ENCODE peak calls at places on chromosomes 16 and 17, in five cellular contexts. One of them, this sample, is unnamed.
A peak's percentile ranks its signal among the peaks of the same experiment; 100 is the strongest.

GRCh38 chr16:81005644-81006471 is 827 bp downstream of the CMC2 start:
- DNase-seq in heart right ventricle: no peak
- DNase-seq in PC-3: peak; percentile 41
- DNase-seq in mesenchymal stem cell: peak; percentile 41
- DNase-seq in IMR-90: peak; percentile 23
- DNase-seq in this sample: peak; percentile 78

GRCh38 chr17:58289869-58290268 is 9.1 kb upstream of the MPO start:
- DNase-seq in heart right ventricle: no peak
- DNase-seq in IMR-90: no peak
- DNase-seq in PC-3: peak; percentile 75
- DNase-seq in mesenchymal stem cell: no peak
- DNase-seq in this sample: peak; percentile 7

GRCh38 chr17:16652847-16653366 is 743 bp downstream of the ZNF624 start:
- DNase-seq in PC-3: peak; percentile 48
- DNase-seq in mesenchymal stem cell: peak; percentile 14
- DNase-seq in IMR-90: no peak
- DNase-seq in heart right ventricle: no peak
- DNase-seq in this sample: no peak

GRCh38 chr16:983044-984030 is 1.8 kb downstream of the SOX8 start:
- DNase-seq in heart right ventricle: no peak
- DNase-seq in mesenchymal stem cell: no peak
- DNase-seq in IMR-90: no peak
- DNase-seq in PC-3: no peak
- DNase-seq in this sample: no peak

GRCh38 chr17:31573861-31574260 is 182.4 kb downstream of the RAB11FIP4 start:
- DNase-seq in mesenchymal stem cell: no peak
- DNase-seq in PC-3: no peak
- DNase-seq in IMR-90: no peak
- DNase-seq in heart right ventricle: no peak
- DNase-seq in this sample: no peak

GRCh38 chr17:75755990-75756389 is 9.0 kb downstream of the GALK1 start:
- DNase-seq in PC-3: no peak
- DNase-seq in heart right ventricle: no peak
- DNase-seq in IMR-90: no peak
- DNase-seq in mesenchymal stem cell: no peak
- DNase-seq in this sample: no peak

GRCh38 chr17:37841232-37841631 is 83.0 kb upstream of the TBC1D3K start:
- DNase-seq in PC-3: no peak
- DNase-seq in IMR-90: no peak
- DNase-seq in heart right ventricle: no peak
- DNase-seq in mesenchymal stem cell: no peak
- DNase-seq in this sample: no peak

GRCh38 chr17:68326681-68327080 is 35.4 kb downstream of the ARSG start:
- DNase-seq in PC-3: no peak
- DNase-seq in mesenchymal stem cell: peak; percentile 44
- DNase-seq in IMR-90: peak; percentile 21
- DNase-seq in heart right ventricle: no peak
- DNase-seq in this sample: no peak

GRCh38 chr16:57045694-57046381 is 46.5 kb upstream of the CPNE2 start:
- DNase-seq in PC-3: peak; percentile 23
- DNase-seq in IMR-90: peak; percentile 60
- DNase-seq in heart right ventricle: peak; percentile 73
- DNase-seq in mesenchymal stem cell: peak; percentile 72
- DNase-seq in this sample: peak; percentile 32

GRCh38 chr16:4693956-4694663 is 748 bp downstream of the NUDT16L1 start:
- DNase-seq in mesenchymal stem cell: peak; percentile 62
- DNase-seq in IMR-90: peak; percentile 38
- DNase-seq in PC-3: peak; percentile 21
- DNase-seq in heart right ventricle: peak; percentile 58
- DNase-seq in this sample: peak; percentile 51

GRCh38 chr16:56506941-56507340 is 12.9 kb downstream of the BBS2 start:
- DNase-seq in heart right ventricle: no peak
- DNase-seq in IMR-90: peak; percentile 80
- DNase-seq in PC-3: peak; percentile 33
- DNase-seq in mesenchymal stem cell: no peak
- DNase-seq in this sample: no peak

GRCh38 chr16:56193951-56194726 is 2.9 kb downstream of the GNAO1 start:
- DNase-seq in mesenchymal stem cell: peak; percentile 66
- DNase-seq in heart right ventricle: peak; percentile 89
- DNase-seq in PC-3: no peak
- DNase-seq in IMR-90: peak; percentile 55
- DNase-seq in this sample: peak; percentile 56

GRCh38 chr17:48463531-48463930 is 33.5 kb upstream of the SKAP1 start:
- DNase-seq in heart right ventricle: no peak
- DNase-seq in PC-3: no peak
- DNase-seq in mesenchymal stem cell: no peak
- DNase-seq in IMR-90: no peak
- DNase-seq in this sample: no peak

GRCh38 chr17:13557077-13557476 is 44.7 kb downstream of the HS3ST3A1 start:
- DNase-seq in PC-3: peak; percentile 40
- DNase-seq in IMR-90: peak; percentile 85
- DNase-seq in mesenchymal stem cell: peak; percentile 49
- DNase-seq in heart right ventricle: no peak
- DNase-seq in this sample: no peak

GRCh38 chr17:50684288-50684611 is 23.5 kb downstream of the ANKRD40 start:
- DNase-seq in IMR-90: no peak
- DNase-seq in mesenchymal stem cell: no peak
- DNase-seq in heart right ventricle: no peak
- DNase-seq in PC-3: no peak
- DNase-seq in this sample: no peak

GRCh38 chr17:71412803-71413202 is 708.0 kb upstream of the SOX9 start:
- DNase-seq in IMR-90: peak; percentile 99
- DNase-seq in PC-3: peak; percentile 99
- DNase-seq in heart right ventricle: no peak
- DNase-seq in mesenchymal stem cell: peak; percentile 94
- DNase-seq in this sample: no peak

GRCh38 chr17:12727076-12727750 is 61.5 kb downstream of the MYOCD start:
- DNase-seq in PC-3: peak; percentile 16
- DNase-seq in IMR-90: peak; percentile 95
- DNase-seq in mesenchymal stem cell: peak; percentile 78
- DNase-seq in heart right ventricle: no peak
- DNase-seq in this sample: no peak

GRCh38 chr16:67177743-67178699 is 5.7 kb downstream of the MATCAP1 start:
- DNase-seq in mesenchymal stem cell: peak; percentile 74
- DNase-seq in IMR-90: peak; percentile 40
- DNase-seq in heart right ventricle: peak; percentile 71
- DNase-seq in PC-3: peak; percentile 86
- DNase-seq in this sample: peak; percentile 92

GRCh38 chr17:10087333-10087732 is 111.1 kb downstream of the GAS7 start:
- DNase-seq in heart right ventricle: no peak
- DNase-seq in PC-3: no peak
- DNase-seq in mesenchymal stem cell: no peak
- DNase-seq in IMR-90: no peak
- DNase-seq in this sample: no peak

GRCh38 chr16:11851301-11852091 is at the start of gene RSL1D1:
- DNase-seq in IMR-90: peak; percentile 91
- DNase-seq in PC-3: peak; percentile 89
- DNase-seq in heart right ventricle: peak; percentile 92
- DNase-seq in mesenchymal stem cell: peak; percentile 94
- DNase-seq in this sample: peak; percentile 95

GRCh38 chr16:68732068-68732680 is 4.9 kb upstream of the CDH1 start:
- DNase-seq in heart right ventricle: no peak
- DNase-seq in mesenchymal stem cell: no peak
- DNase-seq in IMR-90: no peak
- DNase-seq in PC-3: peak; percentile 50
- DNase-seq in this sample: peak; percentile 90

GRCh38 chr16:55824473-55824872 is 8.4 kb downstream of the CES1 start:
- DNase-seq in mesenchymal stem cell: no peak
- DNase-seq in PC-3: no peak
- DNase-seq in heart right ventricle: no peak
- DNase-seq in IMR-90: no peak
- DNase-seq in this sample: no peak

GRCh38 chr16:65975049-65975708 is 391.3 kb upstream of the CDH5 start:
- DNase-seq in PC-3: peak; percentile 90
- DNase-seq in IMR-90: peak; percentile 86
- DNase-seq in mesenchymal stem cell: peak; percentile 42
- DNase-seq in heart right ventricle: no peak
- DNase-seq in this sample: no peak

GRCh38 chr17:32298721-32299578 is 33.3 kb downstream of the RHBDL3 start:
- DNase-seq in heart right ventricle: no peak
- DNase-seq in PC-3: no peak
- DNase-seq in IMR-90: no peak
- DNase-seq in mesenchymal stem cell: peak; percentile 50
- DNase-seq in this sample: no peak

GRCh38 chr17:81432873-81433451 is 37.7 kb downstream of the BAHCC1 start:
- DNase-seq in IMR-90: no peak
- DNase-seq in PC-3: peak; percentile 49
- DNase-seq in heart right ventricle: no peak
- DNase-seq in mesenchymal stem cell: no peak
- DNase-seq in this sample: peak; percentile 30

GRCh38 chr16:66510711-66511614 is 39.0 kb downstream of the TK2 start:
- DNase-seq in IMR-90: no peak
- DNase-seq in heart right ventricle: no peak
- DNase-seq in PC-3: peak; percentile 46
- DNase-seq in mesenchymal stem cell: no peak
- DNase-seq in this sample: no peak

GRCh38 chr17:83053779-83054451 is 25.5 kb upstream of the METRNL start:
- DNase-seq in PC-3: no peak
- DNase-seq in heart right ventricle: no peak
- DNase-seq in mesenchymal stem cell: no peak
- DNase-seq in IMR-90: no peak
- DNase-seq in this sample: peak; percentile 32

GRCh38 chr16:2198283-2198682 is 1.9 kb upstream of the CASKIN1 start:
- DNase-seq in heart right ventricle: no peak
- DNase-seq in mesenchymal stem cell: no peak
- DNase-seq in IMR-90: no peak
- DNase-seq in PC-3: no peak
- DNase-seq in this sample: no peak

GRCh38 chr17:19938736-19939135 is 38.9 kb downstream of the AKAP10 start:
- DNase-seq in mesenchymal stem cell: no peak
- DNase-seq in PC-3: no peak
- DNase-seq in heart right ventricle: no peak
- DNase-seq in IMR-90: no peak
- DNase-seq in this sample: no peak

GRCh38 chr17:58504826-58505351 is 9.5 kb downstream of the MTMR4 start:
- DNase-seq in heart right ventricle: no peak
- DNase-seq in mesenchymal stem cell: no peak
- DNase-seq in PC-3: no peak
- DNase-seq in IMR-90: no peak
- DNase-seq in this sample: no peak

GRCh38 chr17:81207610-81208581 is 14.9 kb downstream of the CEP131 start:
- DNase-seq in PC-3: no peak
- DNase-seq in IMR-90: no peak
- DNase-seq in heart right ventricle: no peak
- DNase-seq in mesenchymal stem cell: no peak
- DNase-seq in this sample: no peak

GRCh38 chr17:79942591-79943353 is 92.9 kb downstream of the TBC1D16 start:
- DNase-seq in heart right ventricle: peak; percentile 27
- DNase-seq in PC-3: no peak
- DNase-seq in mesenchymal stem cell: no peak
- DNase-seq in IMR-90: peak; percentile 18
- DNase-seq in this sample: no peak

GRCh38 chr17:43114101-43114691 is 11.0 kb downstream of the BRCA1 start:
- DNase-seq in heart right ventricle: no peak
- DNase-seq in IMR-90: no peak
- DNase-seq in mesenchymal stem cell: no peak
- DNase-seq in PC-3: no peak
- DNase-seq in this sample: no peak

GRCh38 chr16:22317001-22317530 is 19.9 kb downstream of the POLR3E start:
- DNase-seq in mesenchymal stem cell: no peak
- DNase-seq in IMR-90: no peak
- DNase-seq in PC-3: no peak
- DNase-seq in heart right ventricle: no peak
- DNase-seq in this sample: no peak
- H3K27ac ChIP-seq in mesenchymal stem cell: no peak overlapping the region
- H3K27ac ChIP-seq in IMR-90: no peak overlapping the region
- H3K27ac ChIP-seq in PC-3: no peak overlapping the region
- H3K27ac ChIP-seq in heart right ventricle: no peak overlapping the region
- H3K27ac ChIP-seq in this sample: no peak overlapping the region

GRCh38 chr17:78839173-78839761 is 1.3 kb downstream of the USP36 start:
- DNase-seq in heart right ventricle: no peak
- DNase-seq in PC-3: peak; percentile 75
- DNase-seq in mesenchymal stem cell: no peak
- DNase-seq in IMR-90: peak; percentile 86
- DNase-seq in this sample: peak; percentile 36
- H3K27ac ChIP-seq in heart right ventricle: no peak overlapping the region
- H3K27ac ChIP-seq in PC-3: peak overlapping the region; percentile 84
- H3K27ac ChIP-seq in mesenchymal stem cell: no peak overlapping the region
- H3K27ac ChIP-seq in IMR-90: peak overlapping the region; percentile 87
- H3K27ac ChIP-seq in this sample: peak overlapping the region; percentile 81

GRCh38 chr17:45577571-45578279 is 87.2 kb upstream of the PLEKHM1 start:
- DNase-seq in mesenchymal stem cell: peak; percentile 0
- DNase-seq in PC-3: no peak
- DNase-seq in IMR-90: no peak
- DNase-seq in heart right ventricle: no peak
- DNase-seq in this sample: no peak

GRCh38 chr17:45581860-45582259 is 91.3 kb upstream of the PLEKHM1 start:
- DNase-seq in mesenchymal stem cell: peak; percentile 1
- DNase-seq in PC-3: no peak
- DNase-seq in IMR-90: no peak
- DNase-seq in heart right ventricle: no peak
- DNase-seq in this sample: no peak

GRCh38 chr17:45579529-45580495 is 89.3 kb upstream of the PLEKHM1 start:
- DNase-seq in IMR-90: no peak
- DNase-seq in heart right ventricle: no peak
- DNase-seq in mesenchymal stem cell: peak; percentile 7
- DNase-seq in PC-3: no peak
- DNase-seq in this sample: no peak

GRCh38 chr17:45578516-45579455 is 88.3 kb upstream of the PLEKHM1 start:
- DNase-seq in PC-3: no peak
- DNase-seq in heart right ventricle: no peak
- DNase-seq in IMR-90: no peak
- DNase-seq in mesenchymal stem cell: peak; percentile 2
- DNase-seq in this sample: no peak

DNA sequence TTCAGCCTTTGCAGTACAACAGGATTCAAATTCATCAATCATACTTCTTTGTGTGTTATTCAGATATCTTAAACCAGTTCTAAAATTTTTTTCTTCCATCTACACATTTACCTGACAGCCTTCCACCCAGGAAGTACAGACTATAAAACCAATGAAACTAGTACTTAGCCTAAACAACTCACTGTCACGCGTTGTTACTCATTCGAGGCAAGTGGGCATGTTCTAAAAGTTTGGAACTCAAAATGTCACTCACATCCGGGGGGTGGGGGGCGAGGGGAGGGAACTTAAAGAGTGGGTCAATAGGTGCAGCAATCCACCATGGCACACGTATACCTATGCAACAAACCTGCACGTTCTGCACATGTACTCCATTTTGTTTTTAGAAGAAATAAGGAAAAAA is 90.4 kb upstream of the PLEKHM1 start:
- DNase-seq in PC-3: no peak
- DNase-seq in heart right ventricle: no peak
- DNase-seq in mesenchymal stem cell: peak; percentile 0
- DNase-seq in IMR-90: no peak
- DNase-seq in this sample: no peak
- H3K27ac ChIP-seq in PC-3: no peak overlapping the region
- H3K27ac ChIP-seq in heart right ventricle: no peak overlapping the region
- H3K27ac ChIP-seq in mesenchymal stem cell: no peak overlapping the region
- H3K27ac ChIP-seq in IMR-90: no peak overlapping the region
- H3K27ac ChIP-seq in this sample: no peak overlapping the region

DNA sequence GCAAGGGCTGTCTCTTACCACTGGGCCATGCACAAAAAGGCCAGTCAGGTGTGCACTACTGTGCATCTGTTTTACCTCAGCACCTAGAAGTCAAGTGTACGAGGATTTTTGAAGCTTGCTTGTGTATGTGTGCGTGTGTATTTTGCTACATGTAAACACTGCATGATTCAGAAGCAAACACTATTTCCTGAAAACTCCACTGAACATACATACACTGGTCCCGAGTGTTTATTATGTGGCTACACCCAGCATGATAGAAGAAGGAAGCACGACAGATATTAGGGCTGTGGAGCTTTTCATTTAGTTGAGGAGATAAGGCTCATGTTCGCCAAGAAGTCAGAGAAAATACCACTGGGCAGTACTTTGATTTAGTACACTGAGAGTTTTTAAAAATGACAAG is 89.2 kb downstream of the ZZEF1 start:
- DNase-seq in heart right ventricle: no peak
- DNase-seq in mesenchymal stem cell: no peak
- DNase-seq in PC-3: no peak
- DNase-seq in IMR-90: no peak
- DNase-seq in this sample: no peak
- H3K27ac ChIP-seq in heart right ventricle: no peak overlapping the region
- H3K27ac ChIP-seq in mesenchymal stem cell: no peak overlapping the region
- H3K27ac ChIP-seq in PC-3: no peak overlapping the region
- H3K27ac ChIP-seq in IMR-90: no peak overlapping the region
- H3K27ac ChIP-seq in this sample: no peak overlapping the region